ENCODE peak calls at places on chromosomes 11 and 22, in four cellular contexts. M is HL-60, C is GM12878, B is sigmoid colon. O is an unnamed sample.

GRCh38 chr11:86955111-86955673 is at the start of gene FZD4:
- DNase-seq in C (no peak), M (no peak), B (peak; percentile 95), O (peak; percentile 91)

GRCh38 chr22:31637375-31637937 is 24.6 kb downstream of the PISD start:
- DNase-seq in M (peak; percentile 71), C (no peak), B (no peak), O (peak; percentile 94)

GRCh38 chr11:73916435-73916834 is 34.4 kb upstream of the DNAJB13 start:
- DNase-seq in B (no peak), C (no peak), M (no peak), O (no peak)

GRCh38 chr11:76797341-76798201 is 14.4 kb downstream of the TSKU start:
- DNase-seq in B (peak; percentile 58), C (no peak), M (no peak), O (peak; percentile 62)

GRCh38 chr11:77879218-77879617 is 58.3 kb downstream of the AAMDC start:
- DNase-seq in M (no peak), B (peak; percentile 82), C (peak; percentile 3), O (no peak)

GRCh38 chr22:34588893-34589545 is 476.9 kb upstream of the ISX start:
- DNase-seq in M (no peak), B (no peak), C (no peak), O (no peak)

GRCh38 chr22:22666307-22667091 is 22.1 kb downstream of the GGTLC2 start:
- DNase-seq in M (no peak), B (no peak), C (no peak), O (no peak)

GRCh38 chr11:13868710-13869403 is 93.7 kb upstream of the SPON1 start:
- DNase-seq in C (no peak), M (no peak), B (no peak), O (no peak)

GRCh38 chr22:33274214-33274828 is 216.1 kb upstream of the SYN3 start:
- DNase-seq in B (no peak), M (peak; percentile 2), C (no peak), O (peak; percentile 13)

GRCh38 chr11:20640401-20640800 is 29.0 kb upstream of the NELL1 start:
- DNase-seq in B (no peak), C (no peak), M (no peak), O (no peak)

GRCh38 chr11:69436041-69436982 is 45.2 kb upstream of the LINC01488 start:
- DNase-seq in B (peak; percentile 56), C (no peak), M (peak; percentile 56), O (peak; percentile 59)

GRCh38 chr11:47987310-47987709 is 7.0 kb downstream of the PTPRJ start:
- DNase-seq in C (no peak), M (no peak), B (no peak), O (no peak)

GRCh38 chr11:60003729-60004128 is 13.3 kb upstream of the OOSP4B start:
- DNase-seq in C (no peak), M (peak; percentile 42), B (no peak), O (no peak)

GRCh38 chr22:39556970-39557811 is 13.4 kb upstream of the CACNA1I start:
- DNase-seq in B (no peak), M (no peak), C (no peak), O (no peak)

GRCh38 chr11:116782728-116783127 is 5.1 kb downstream of the ZPR1 start:
- DNase-seq in M (no peak), C (no peak), B (no peak), O (no peak)

GRCh38 chr22:22692707-22693530 is 48.5 kb downstream of the GGTLC2 start:
- DNase-seq in M (no peak), C (no peak), B (peak; percentile 48), O (peak; percentile 89)

GRCh38 chr22:23062616-23063538 is 7.4 kb upstream of the GNAZ start:
- DNase-seq in C (no peak), B (no peak), M (no peak), O (peak; percentile 27)

GRCh38 chr11:46892109-46892508 is 26.2 kb downstream of the LRP4 start:
- DNase-seq in M (no peak), B (no peak), C (no peak), O (no peak)

GRCh38 chr11:132030896-132031295 is 660.5 kb downstream of the NTM start:
- DNase-seq in B (no peak), C (no peak), M (no peak), O (no peak)

GRCh38 chr11:105969756-105970155 is 52.3 kb downstream of the MSANTD4 start:
- DNase-seq in M (no peak), C (no peak), B (no peak), O (no peak)

GRCh38 chr11:107017433-107018227 is 646 bp downstream of the GUCY1A2 start:
- DNase-seq in B (peak; percentile 59), M (no peak), C (no peak), O (peak; percentile 78)

GRCh38 chr11:79744941-79745340 is 304.1 kb upstream of the TENM4 start:
- DNase-seq in C (no peak), M (no peak), B (no peak), O (no peak)

GRCh38 chr22:43004362-43005035 is 10.4 kb downstream of the PACSIN2 start:
- DNase-seq in M (peak; percentile 97), B (no peak), C (no peak), O (peak; percentile 58)

GRCh38 chr22:43000441-43001175 is 14.3 kb downstream of the PACSIN2 start:
- DNase-seq in B (peak; percentile 53), M (peak; percentile 54), C (no peak), O (no peak)

GRCh38 chr22:43001271-43002197 is 13.4 kb downstream of the PACSIN2 start:
- DNase-seq in B (peak; percentile 50), M (no peak), C (no peak), O (no peak)

GRCh38 chr22:43005106-43005505 is 9.8 kb downstream of the PACSIN2 start:
- DNase-seq in B (no peak), M (no peak), C (no peak), O (no peak)

GRCh38 chr22:43002198-43002577 is 12.8 kb downstream of the PACSIN2 start:
- DNase-seq in C (no peak), M (no peak), B (peak; percentile 8), O (no peak)
- H3K27ac ChIP-seq in C (peak overlapping the region; percentile 77), M (peak overlapping the region; percentile 94), B (peak overlapping the region; percentile 66), O (no peak overlapping the region)

GRCh38 chr22:45783690-45784089 is 112.1 kb downstream of the ATXN10 start:
- DNase-seq in C (no peak), B (no peak), M (no peak), O (no peak)
- H3K4me3 ChIP-seq in C (no peak overlapping the region), B (no peak overlapping the region), M (no peak overlapping the region), O (no peak overlapping the region)

GRCh38 chr22:44956835-44957234 is 53.0 kb downstream of the PHF21B start:
- DNase-seq in M (no peak), B (no peak), C (no peak), O (no peak)
- TF ChIP-seq POLR2AphosphoS5 in M (no peak), B (no peak), C (no peak), O (no peak)

GRCh38 chr22:45320326-45320976 is 10.7 kb downstream of the FAM118A start:
- DNase-seq in M (no peak), C (no peak), B (no peak), O (no peak)
- H3K27ac ChIP-seq in M (no peak overlapping the region), C (no peak overlapping the region), B (peak overlapping the region; percentile 91), O (no peak overlapping the region)

GRCh38 chr22:37043828-37044538 is 7.6 kb upstream of the KCTD17 start:
- DNase-seq in B (no peak), M (peak; percentile 51), C (no peak), O (peak; percentile 89)
- H3K4me3 ChIP-seq in B (no peak overlapping the region), M (no peak overlapping the region), C (no peak overlapping the region), O (no peak overlapping the region)

GRCh38 chr11:43543313-43543712 is 137.2 kb upstream of the HSD17B12 start:
- DNase-seq in M (no peak), B (no peak), C (no peak), O (no peak)
- TF ChIP-seq POLR2AphosphoS5 in M (no peak), B (no peak), C (no peak), O (no peak)